ENCODE peak calls at places on chromosomes 2 and 18, in four cellular contexts. A is activated CD4-positive, alpha-beta T cell treated with anti-CD3 and anti-CD28 coated beads, Interleukin-2, amount 50 U/mL, for 1 hour; X is HFF-Myc; T is iris pigment epithelial cell. L is an unnamed sample.

GRCh38 chr2:2825516-2826208 is 494.6 kb upstream of the MYT1L start:
- DNase-seq in A (no peak), X (no peak), T (no peak), L (no peak)

GRCh38 chr2:122078451-122078850 is 323.0 kb downstream of the TSN start:
- DNase-seq in A (no peak), X (no peak), T (peak), L (no peak)

GRCh38 chr2:25362049-25362563 is 20.4 kb upstream of the DNMT3A start:
- DNase-seq in A (peak), X (peak), T (peak), L (peak)

GRCh38 chr2:207166349-207167128 is 791 bp upstream of the KLF7 start:
- DNase-seq in A (peak), X (no peak), T (peak), L (no peak)

GRCh38 chr18:45569566-45569965 is 45.7 kb upstream of the SLC14A2 start:
- DNase-seq in A (no peak), X (no peak), T (peak), L (no peak)

GRCh38 chr2:140256080-140256479 is 1475.9 kb upstream of the NXPH2 start:
- DNase-seq in A (no peak), X (no peak), T (peak), L (no peak)

GRCh38 chr18:6885992-6886823 is 156.7 kb downstream of the ARHGAP28 start:
- DNase-seq in A (no peak), X (peak), T (peak), L (no peak)

GRCh38 chr2:55843096-55843991 is 80.2 kb downstream of the EFEMP1 start:
- DNase-seq in A (no peak), X (peak), T (peak), L (no peak)

GRCh38 chr2:112311932-112312331 is 36.5 kb downstream of the ZC3H6 start:
- DNase-seq in A (no peak), X (no peak), T (no peak), L (no peak)

GRCh38 chr2:43305006-43305405 is 78.6 kb upstream of the ZFP36L2 start:
- DNase-seq in A (no peak), X (no peak), T (peak), L (no peak)

GRCh38 chr18:49359732-49360444 is 100.6 kb downstream of the DYM start:
- DNase-seq in A (no peak), X (peak), T (peak), L (no peak)

GRCh38 chr2:1625281-1626001 is 118.9 kb downstream of the PXDN start:
- DNase-seq in A (no peak), X (peak), T (peak), L (no peak)

GRCh38 chr2:197137234-197137633 is 173.3 kb downstream of the ANKRD44 start:
- DNase-seq in A (no peak), X (no peak), T (peak), L (no peak)